ENCODE peak calls at places on chromosomes 3 and 15, in eight cellular contexts. Q is mesendoderm; H is T-helper 17 cell; M is Daoy; G is AG08395; X is NCI-H510A treated with DMSO at 0.1 percent for 48 hours; S is RWPE2; O is activated naive CD4-positive, alpha-beta T cell treated with Interleukin-2 at 50 U/mL for 16 hours. J is an unnamed sample.

GRCh38 chr3:30644615-30645014 is 38.2 kb downstream of the TGFBR2 start:
- DNase-seq in O (peak; percentile 63), M (no peak), G (peak; percentile 35), H (no peak), Q (no peak), X (no peak), S (no peak), J (no peak)

GRCh38 chr3:171281256-171281655 is 178.9 kb downstream of the TNIK start:
- DNase-seq in Q (no peak), G (no peak), O (no peak), M (no peak), X (no peak), S (no peak), H (no peak), J (no peak)

GRCh38 chr3:183131186-183131585 is 31.3 kb downstream of the LAMP3 start:
- DNase-seq in O (no peak), G (no peak), Q (no peak), M (no peak), X (no peak), S (no peak), H (no peak), J (no peak)

GRCh38 chr3:32321095-32321835 is 70.4 kb upstream of the CMTM7 start:
- DNase-seq in G (no peak), Q (peak; percentile 82), S (no peak), M (no peak), O (no peak), H (no peak), X (peak; percentile 55), J (peak; percentile 34)

GRCh38 chr3:150631515-150632221 is 28.5 kb downstream of the SELENOT start:
- DNase-seq in G (no peak), M (no peak), X (no peak), S (no peak), O (no peak), Q (peak; percentile 23), H (no peak), J (no peak)

GRCh38 chr15:30791239-30791638 is 112.5 kb upstream of the FAN1 start:
- DNase-seq in M (peak; percentile 22), H (no peak), G (no peak), X (no peak), Q (peak; percentile 62), S (no peak), O (no peak), J (no peak)

GRCh38 chr15:71801935-71802655 is 8.3 kb upstream of the NR2E3 start:
- DNase-seq in S (no peak), Q (peak; percentile 31), G (no peak), H (no peak), O (no peak), M (no peak), X (no peak), J (no peak)

GRCh38 chr3:23219117-23219516 is 16.0 kb downstream of the UBE2E2 start:
- DNase-seq in H (no peak), X (no peak), M (peak; percentile 3), O (no peak), S (no peak), G (no peak), Q (peak; percentile 51), J (no peak)

GRCh38 chr3:96347289-96347688 is 467.1 kb upstream of the EPHA6 start:
- DNase-seq in O (no peak), M (no peak), X (no peak), G (no peak), Q (no peak), H (no peak), S (no peak), J (no peak)

GRCh38 chr3:71441925-71442620 is 141.5 kb downstream of the FOXP1 start:
- DNase-seq in H (no peak), G (no peak), Q (no peak), X (no peak), S (no peak), M (no peak), O (no peak), J (no peak)

GRCh38 chr15:68373028-68373427 is 58.9 kb downstream of the ITGA11 start:
- DNase-seq in Q (no peak), M (no peak), O (no peak), X (no peak), S (peak; percentile 22), G (no peak), H (no peak), J (no peak)

GRCh38 chr15:48556159-48556897 is 89.2 kb downstream of the FBN1 start:
- DNase-seq in G (no peak), S (no peak), X (no peak), Q (no peak), M (no peak), H (no peak), O (no peak), J (no peak)